ENCODE peak calls at places on chromosomes 12 and 14, in nine cellular contexts. One of them, this sample, is unnamed.

GRCh38 chr14:71449316-71450055 is 482.7 kb upstream of the RGS6 start:
- DNase-seq in myocyte: no peak
- DNase-seq in A172: no peak
- DNase-seq in NCI-H69: peak
- DNase-seq in testis: no peak
- DNase-seq in immature natural killer cell: no peak
- DNase-seq in body of pancreas: no peak
- DNase-seq in T47D: no peak
- DNase-seq in activated T-cell treated with anti-CD3 and anti-CD28 coated beads, Interleukin-2, amount 50 U/mL, for 72 hours: no peak
- DNase-seq in this sample: no peak

GRCh38 chr12:56476143-56476542 is 7.8 kb downstream of the SPRYD4 start:
- DNase-seq in NCI-H69: no peak
- DNase-seq in myocyte: no peak
- DNase-seq in body of pancreas: no peak
- DNase-seq in A172: no peak
- DNase-seq in immature natural killer cell: no peak
- DNase-seq in testis: no peak
- DNase-seq in activated T-cell treated with anti-CD3 and anti-CD28 coated beads, Interleukin-2, amount 50 U/mL, for 72 hours: no peak
- DNase-seq in T47D: no peak
- DNase-seq in this sample: no peak

GRCh38 chr12:20148241-20148640 is 220.1 kb upstream of the PDE3A start:
- DNase-seq in testis: no peak
- DNase-seq in activated T-cell treated with anti-CD3 and anti-CD28 coated beads, Interleukin-2, amount 50 U/mL, for 72 hours: no peak
- DNase-seq in T47D: no peak
- DNase-seq in immature natural killer cell: no peak
- DNase-seq in A172: no peak
- DNase-seq in NCI-H69: no peak
- DNase-seq in body of pancreas: no peak
- DNase-seq in myocyte: no peak
- DNase-seq in this sample: no peak

GRCh38 chr12:76020731-76021672 is 10.6 kb downstream of the PHLDA1 start:
- DNase-seq in immature natural killer cell: peak
- DNase-seq in T47D: no peak
- DNase-seq in testis: no peak
- DNase-seq in myocyte: peak
- DNase-seq in A172: peak
- DNase-seq in NCI-H69: no peak
- DNase-seq in body of pancreas: peak
- DNase-seq in activated T-cell treated with anti-CD3 and anti-CD28 coated beads, Interleukin-2, amount 50 U/mL, for 72 hours: peak
- DNase-seq in this sample: peak

GRCh38 chr14:96275182-96276112 is 19.4 kb downstream of the BDKRB1 start:
- DNase-seq in A172: peak
- DNase-seq in T47D: peak
- DNase-seq in body of pancreas: peak
- DNase-seq in testis: peak
- DNase-seq in myocyte: peak
- DNase-seq in activated T-cell treated with anti-CD3 and anti-CD28 coated beads, Interleukin-2, amount 50 U/mL, for 72 hours: peak
- DNase-seq in immature natural killer cell: peak
- DNase-seq in NCI-H69: peak
- DNase-seq in this sample: peak

GRCh38 chr14:101962503-101962874 is 1.9 kb upstream of the DYNC1H1 start:
- DNase-seq in immature natural killer cell: no peak
- DNase-seq in body of pancreas: peak
- DNase-seq in T47D: peak
- DNase-seq in A172: peak
- DNase-seq in testis: peak
- DNase-seq in NCI-H69: peak
- DNase-seq in activated T-cell treated with anti-CD3 and anti-CD28 coated beads, Interleukin-2, amount 50 U/mL, for 72 hours: no peak
- DNase-seq in myocyte: peak
- DNase-seq in this sample: no peak

GRCh38 chr12:11731042-11731357 is 81.5 kb downstream of the ETV6 start:
- DNase-seq in body of pancreas: no peak
- DNase-seq in activated T-cell treated with anti-CD3 and anti-CD28 coated beads, Interleukin-2, amount 50 U/mL, for 72 hours: no peak
- DNase-seq in immature natural killer cell: no peak
- DNase-seq in T47D: no peak
- DNase-seq in myocyte: no peak
- DNase-seq in NCI-H69: no peak
- DNase-seq in A172: no peak
- DNase-seq in testis: no peak
- DNase-seq in this sample: no peak

GRCh38 chr12:47990351-47991105 is 13.7 kb downstream of the COL2A1 start:
- DNase-seq in testis: no peak
- DNase-seq in T47D: no peak
- DNase-seq in NCI-H69: no peak
- DNase-seq in myocyte: no peak
- DNase-seq in activated T-cell treated with anti-CD3 and anti-CD28 coated beads, Interleukin-2, amount 50 U/mL, for 72 hours: peak
- DNase-seq in body of pancreas: no peak
- DNase-seq in immature natural killer cell: peak
- DNase-seq in A172: no peak
- DNase-seq in this sample: peak

GRCh38 chr12:47858511-47859266 is 39.0 kb upstream of the HDAC7 start:
- DNase-seq in A172: no peak
- DNase-seq in NCI-H69: peak
- DNase-seq in body of pancreas: no peak
- DNase-seq in testis: no peak
- DNase-seq in myocyte: no peak
- DNase-seq in immature natural killer cell: no peak
- DNase-seq in T47D: no peak
- DNase-seq in activated T-cell treated with anti-CD3 and anti-CD28 coated beads, Interleukin-2, amount 50 U/mL, for 72 hours: no peak
- DNase-seq in this sample: no peak

GRCh38 chr12:55929306-55929791 is 1.6 kb upstream of the DGKA start:
- DNase-seq in testis: no peak
- DNase-seq in activated T-cell treated with anti-CD3 and anti-CD28 coated beads, Interleukin-2, amount 50 U/mL, for 72 hours: peak
- DNase-seq in myocyte: no peak
- DNase-seq in body of pancreas: peak
- DNase-seq in A172: no peak
- DNase-seq in immature natural killer cell: peak
- DNase-seq in T47D: no peak
- DNase-seq in NCI-H69: no peak
- DNase-seq in this sample: peak

GRCh38 chr14:23829736-23830474 is 123.7 kb upstream of the DHRS4 start:
- DNase-seq in A172: peak
- DNase-seq in body of pancreas: peak
- DNase-seq in NCI-H69: no peak
- DNase-seq in testis: no peak
- DNase-seq in immature natural killer cell: no peak
- DNase-seq in myocyte: peak
- DNase-seq in activated T-cell treated with anti-CD3 and anti-CD28 coated beads, Interleukin-2, amount 50 U/mL, for 72 hours: no peak
- DNase-seq in T47D: peak
- DNase-seq in this sample: no peak

GRCh38 chr12:24705741-24706358 is 243.1 kb downstream of the BCAT1 start:
- DNase-seq in NCI-H69: no peak
- DNase-seq in myocyte: no peak
- DNase-seq in body of pancreas: no peak
- DNase-seq in activated T-cell treated with anti-CD3 and anti-CD28 coated beads, Interleukin-2, amount 50 U/mL, for 72 hours: no peak
- DNase-seq in A172: no peak
- DNase-seq in immature natural killer cell: no peak
- DNase-seq in testis: no peak
- DNase-seq in T47D: no peak
- DNase-seq in this sample: peak

GRCh38 chr12:104643921-104644669 is 187.3 kb downstream of the CHST11 start:
- DNase-seq in A172: no peak
- DNase-seq in activated T-cell treated with anti-CD3 and anti-CD28 coated beads, Interleukin-2, amount 50 U/mL, for 72 hours: no peak
- DNase-seq in body of pancreas: peak
- DNase-seq in immature natural killer cell: no peak
- DNase-seq in testis: no peak
- DNase-seq in NCI-H69: peak
- DNase-seq in myocyte: no peak
- DNase-seq in T47D: peak
- DNase-seq in this sample: peak

GRCh38 chr12:123115409-123116111 is 35.3 kb downstream of the PITPNM2 start:
- DNase-seq in activated T-cell treated with anti-CD3 and anti-CD28 coated beads, Interleukin-2, amount 50 U/mL, for 72 hours: no peak
- DNase-seq in testis: peak
- DNase-seq in body of pancreas: peak
- DNase-seq in T47D: no peak
- DNase-seq in NCI-H69: no peak
- DNase-seq in A172: peak
- DNase-seq in myocyte: peak
- DNase-seq in immature natural killer cell: no peak
- DNase-seq in this sample: peak

This sample was measured in GM12865.